ENCODE peak calls at places on chromosomes 2 and 18, in eight cellular contexts. F is brain microvascular endothelial cell, J is AG09319, P is IMR-90, C is choroid plexus epithelial cell, W is RWPE1, O is adrenal gland, E is fibroblast of pulmonary artery. A is an unnamed sample.

GRCh38 chr18:65567372-65567771 is 183.4 kb upstream of the CDH7 start:
- DNase-seq in F (no peak), J (no peak), P (no peak), C (peak), W (peak), O (no peak), E (peak), A (no peak)

GRCh38 chr2:187618813-187619212 is 64.6 kb upstream of the TFPI start:
- DNase-seq in F (peak), J (no peak), P (peak), C (peak), W (no peak), O (no peak), E (peak), A (no peak)

GRCh38 chr2:147595200-147595599 is 249.6 kb upstream of the ACVR2A start:
- DNase-seq in F (no peak), J (no peak), P (no peak), C (no peak), W (no peak), O (peak), E (no peak), A (no peak)

GRCh38 chr2:215368493-215368809 is 56.6 kb downstream of the ATIC start:
- DNase-seq in F (no peak), J (no peak), P (no peak), C (no peak), W (no peak), O (no peak), E (peak), A (no peak)

GRCh38 chr18:906416-907170 is 1.9 kb downstream of the ADCYAP1 start:
- DNase-seq in F (no peak), J (no peak), P (no peak), C (peak), W (no peak), O (no peak), E (no peak), A (no peak)

GRCh38 chr2:150850641-150851040 is 363.2 kb upstream of the RND3 start:
- DNase-seq in F (no peak), J (no peak), P (no peak), C (no peak), W (no peak), O (no peak), E (no peak), A (no peak)

GRCh38 chr2:187567126-187567525 is 12.9 kb upstream of the TFPI start:
- DNase-seq in F (peak), J (peak), P (peak), C (peak), W (no peak), O (no peak), E (peak), A (no peak)

GRCh38 chr2:46960618-46961017 is 45.0 kb upstream of the MCFD2 start:
- DNase-seq in F (no peak), J (no peak), P (no peak), C (no peak), W (no peak), O (no peak), E (no peak), A (no peak)

GRCh38 chr2:236738030-236738429 is 168.4 kb downstream of the ACKR3 start:
- DNase-seq in F (no peak), J (no peak), P (no peak), C (no peak), W (no peak), O (no peak), E (no peak), A (no peak)

GRCh38 chr2:227780981-227781630 is 32.5 kb upstream of the CCL20 start:
- DNase-seq in F (no peak), J (no peak), P (no peak), C (no peak), W (no peak), O (no peak), E (no peak), A (no peak)

GRCh38 chr2:43226955-43227829 is 786 bp upstream of the ZFP36L2 start:
- DNase-seq in F (peak), J (no peak), P (peak), C (peak), W (peak), O (peak), E (peak), A (peak)
- TF ChIP-seq CTCF in F (no peak), J (no peak), P (peak), C (peak), W (peak), O (no peak), E (no peak), A (peak)

GRCh38 chr2:127146071-127146725 is 39.2 kb upstream of the BIN1 start:
- DNase-seq in F (no peak), J (no peak), P (no peak), C (no peak), W (no peak), O (no peak), E (no peak), A (no peak)

GRCh38 chr2:127146820-127147502 is 40.0 kb upstream of the BIN1 start:
- DNase-seq in F (no peak), J (no peak), P (peak), C (peak), W (no peak), O (no peak), E (no peak), A (no peak)

GRCh38 chr2:127142663-127143630 is 36.0 kb upstream of the BIN1 start:
- DNase-seq in F (no peak), J (no peak), P (no peak), C (peak), W (no peak), O (no peak), E (no peak), A (no peak)

GRCh38 chr2:127145255-127145899 is 38.4 kb upstream of the BIN1 start:
- DNase-seq in F (no peak), J (peak), P (peak), C (no peak), W (no peak), O (no peak), E (no peak), A (no peak)

GRCh38 chr2:127143851-127144782 is 37.2 kb upstream of the BIN1 start:
- DNase-seq in F (peak), J (no peak), P (peak), C (peak), W (no peak), O (peak), E (peak), A (no peak)
- TF ChIP-seq CTCF in F (peak), J (peak), P (no peak), C (no peak), W (no peak), O (peak), E (no peak), A (no peak)

DNA sequence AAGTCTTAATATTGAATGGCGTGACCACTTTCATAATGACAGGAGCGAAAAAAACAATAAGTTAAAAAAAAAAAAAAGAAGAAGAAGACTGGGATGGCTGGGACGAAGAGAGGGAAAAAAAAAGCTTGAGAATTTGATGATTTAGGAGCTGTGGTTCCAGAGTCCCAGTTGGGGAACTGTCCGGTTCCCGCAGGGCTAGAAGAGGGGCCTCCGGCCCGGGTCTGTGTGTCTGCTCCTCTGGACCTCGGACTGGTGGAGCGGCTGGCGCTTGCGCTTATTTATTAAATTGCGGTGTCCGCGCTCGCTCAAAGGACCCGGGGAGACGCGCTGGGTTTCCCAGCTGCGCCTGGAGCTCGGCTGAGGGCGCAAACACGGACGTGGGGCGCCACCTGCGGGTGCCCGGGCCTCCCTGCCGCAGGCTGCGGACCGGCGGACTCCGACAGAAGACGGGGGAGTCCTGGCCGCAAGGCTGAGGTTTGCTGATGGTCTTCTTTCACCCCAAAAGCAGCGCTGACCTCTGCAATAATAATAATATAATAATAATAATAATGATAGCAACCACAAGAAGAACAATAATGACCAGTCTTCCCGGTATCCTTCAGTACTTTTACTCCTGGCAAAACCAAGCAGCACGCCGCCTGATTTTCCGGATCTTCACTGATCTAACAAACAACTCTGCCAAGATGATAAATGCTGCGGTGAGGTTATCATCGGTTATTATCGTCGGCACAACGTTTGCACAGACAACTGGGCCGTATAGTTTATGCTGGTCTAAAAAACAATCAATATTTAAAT is at the start of gene CBLN2:
- DNase-seq in F (peak), J (peak), P (peak), C (peak), W (peak), O (no peak), E (peak), A (peak)
- TF ChIP-seq CTCF in F (peak), J (peak), P (peak), C (peak), W (peak), O (peak), E (peak), A (peak)

GRCh38 chr2:101740555-101740964 is 43.1 kb downstream of the MAP4K4 start:
- DNase-seq in F (no peak), J (no peak), P (peak), C (no peak), W (no peak), O (no peak), E (no peak), A (no peak)

GRCh38 chr2:101743288-101743687 is 45.8 kb downstream of the MAP4K4 start:
- DNase-seq in F (no peak), J (no peak), P (no peak), C (no peak), W (no peak), O (no peak), E (no peak), A (no peak)

GRCh38 chr2:101738649-101739048 is 41.1 kb downstream of the MAP4K4 start:
- DNase-seq in F (no peak), J (no peak), P (no peak), C (no peak), W (no peak), O (no peak), E (no peak), A (no peak)

GRCh38 chr2:101744832-101745231 is 47.3 kb downstream of the MAP4K4 start:
- DNase-seq in F (no peak), J (no peak), P (no peak), C (no peak), W (no peak), O (no peak), E (no peak), A (no peak)

DNA sequence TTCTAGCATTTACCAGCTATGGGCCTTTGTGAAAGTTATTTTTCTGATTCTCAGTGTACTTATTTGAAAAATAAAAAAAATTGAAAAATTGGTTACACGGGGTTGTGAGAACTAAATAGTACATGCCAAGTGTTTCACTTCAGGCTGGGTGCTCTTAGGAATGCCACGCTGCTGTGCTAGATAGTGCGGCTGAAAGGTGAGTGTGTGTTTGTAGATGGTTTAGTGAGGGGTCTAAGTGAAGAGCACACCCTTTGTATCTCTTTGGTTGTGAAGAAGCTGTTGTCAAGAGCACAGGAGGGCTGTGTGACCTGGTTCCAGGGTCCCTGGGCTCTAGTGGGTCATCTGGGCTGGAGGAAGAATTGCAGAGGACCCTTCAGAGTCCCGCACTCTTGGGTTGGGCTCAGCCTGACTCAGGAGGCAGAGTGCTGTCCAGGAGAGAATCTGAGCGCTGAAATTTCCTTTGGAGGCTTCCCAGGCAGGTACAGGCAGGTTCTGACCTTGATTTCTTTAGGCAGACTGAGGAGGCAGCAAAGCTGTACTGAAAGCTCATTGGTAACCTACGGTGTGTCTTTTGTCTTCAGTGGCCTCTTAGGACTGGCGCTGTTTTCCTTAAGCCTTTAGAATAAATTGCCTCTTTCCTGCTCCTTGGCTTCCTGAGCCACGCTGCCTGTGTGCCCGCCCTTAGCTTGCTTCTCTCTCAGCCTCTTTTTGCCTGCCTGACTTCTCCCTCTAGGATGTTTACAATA is 44.4 kb downstream of the MAP4K4 start:
- DNase-seq in F (no peak), J (no peak), P (no peak), C (no peak), W (peak), O (no peak), E (no peak), A (no peak)
- TF ChIP-seq CTCF in F (no peak), J (no peak), P (no peak), C (no peak), W (no peak), O (no peak), E (no peak), A (no peak)

GRCh38 chr2:152629202-152629601 is 88.1 kb downstream of the PRPF40A start:
- DNase-seq in F (no peak), J (no peak), P (no peak), C (no peak), W (no peak), O (no peak), E (no peak), A (no peak)

GRCh38 chr2:152623076-152623740 is 94.1 kb downstream of the PRPF40A start:
- DNase-seq in F (no peak), J (no peak), P (no peak), C (no peak), W (no peak), O (no peak), E (no peak), A (no peak)

GRCh38 chr2:152624805-152625204 is 92.5 kb downstream of the PRPF40A start:
- DNase-seq in F (no peak), J (no peak), P (peak), C (peak), W (no peak), O (no peak), E (no peak), A (no peak)

GRCh38 chr2:152623775-152624174 is 93.5 kb downstream of the PRPF40A start:
- DNase-seq in F (no peak), J (no peak), P (no peak), C (no peak), W (no peak), O (no peak), E (no peak), A (no peak)

DNA sequence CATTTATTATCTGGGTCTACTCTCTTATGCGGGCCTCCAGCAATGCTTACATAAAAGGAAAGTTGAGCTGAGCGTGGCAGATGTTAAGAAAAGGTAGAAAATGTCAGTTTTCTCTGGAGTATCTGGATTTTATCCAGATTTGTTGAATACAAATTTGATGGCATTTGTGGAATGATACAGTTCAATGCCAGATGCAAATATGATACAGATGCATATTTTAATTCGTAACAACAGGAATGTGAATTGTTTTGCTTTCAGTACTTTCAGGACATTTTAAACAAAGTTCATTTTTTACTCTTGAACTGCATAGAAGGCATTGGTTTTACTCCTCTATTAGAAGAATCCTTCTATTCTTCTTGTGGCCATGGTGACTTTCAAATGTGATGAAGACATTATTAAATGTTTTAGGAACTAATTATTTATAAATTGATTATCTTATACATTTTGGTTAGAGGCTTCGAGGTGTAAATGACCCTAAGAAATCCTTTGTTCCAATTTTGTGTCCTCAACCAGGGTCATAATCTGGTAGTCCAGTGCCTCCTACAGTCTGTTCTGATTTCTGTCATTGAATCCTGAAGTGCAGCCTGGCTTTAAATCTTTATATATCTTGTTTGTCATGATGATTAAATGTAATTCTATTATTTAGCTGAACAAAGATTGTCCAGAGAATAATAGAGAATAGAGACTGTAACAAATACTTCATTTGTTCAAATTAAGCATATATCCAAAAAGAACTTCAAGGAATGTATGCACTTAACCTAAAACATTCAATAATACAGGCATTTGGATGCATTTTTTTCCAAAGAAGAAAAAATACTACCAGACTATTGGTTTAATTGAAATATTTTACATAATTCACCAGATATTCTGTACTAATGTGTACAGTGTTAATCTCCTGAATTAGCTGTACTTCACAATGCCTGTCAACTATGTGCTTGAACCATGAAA is 90.0 kb downstream of the PRPF40A start:
- DNase-seq in F (peak), J (no peak), P (peak), C (peak), W (no peak), O (no peak), E (peak), A (no peak)
- TF ChIP-seq CTCF in F (peak), J (peak), P (peak), C (peak), W (peak), O (peak), E (peak), A (peak)